ENCODE peak calls at places on chromosomes 4 and X, in four cellular contexts. O is fibroblast of lung, L is mesenchymal stem cell, X is astrocyte. I is an unnamed sample.

GRCh38 chrX:118975831-118976598 is 1.6 kb downstream of the LONRF3 start:
- DNase-seq in O (peak), L (peak), X (no peak), I (peak)

GRCh38 chr4:10605746-10606482 is 78.7 kb downstream of the CLNK start:
- DNase-seq in O (peak), L (peak), X (peak), I (peak)

GRCh38 chr4:124105212-124105611 is 607.3 kb downstream of the ANKRD50 start:
- DNase-seq in O (no peak), L (peak), X (peak), I (no peak)

GRCh38 chr4:98433608-98434198 is 172.5 kb downstream of the RAP1GDS1 start:
- DNase-seq in O (no peak), L (no peak), X (no peak), I (no peak)

GRCh38 chr4:96407651-96408342 is 567.9 kb downstream of the PDHA2 start:
- DNase-seq in O (no peak), L (no peak), X (no peak), I (no peak)

GRCh38 chrX:39029221-39029620 is 228.0 kb downstream of the MID1IP1 start:
- DNase-seq in O (no peak), L (no peak), X (no peak), I (no peak)

GRCh38 chrX:150649096-150649870 is 43.9 kb upstream of the MTMR1 start:
- DNase-seq in O (peak), L (peak), X (peak), I (peak)

GRCh38 chrX:130173190-130173895 is 1.6 kb downstream of the RAB33A start:
- DNase-seq in O (peak), L (peak), X (peak), I (peak)

GRCh38 chr4:972651-973424 is 531 bp downstream of the DGKQ start:
- DNase-seq in O (no peak), L (peak), X (no peak), I (peak)

GRCh38 chr4:54806351-54806750 is 148.6 kb downstream of the KIT start:
- DNase-seq in O (no peak), L (no peak), X (no peak), I (no peak)

GRCh38 chr4:83651846-83652245 is 115.9 kb downstream of the GPAT3 start:
- DNase-seq in O (no peak), L (no peak), X (no peak), I (no peak)

GRCh38 chrX:109952985-109953905 is 49.7 kb upstream of the TMEM164 start:
- DNase-seq in O (no peak), L (no peak), X (no peak), I (no peak)

GRCh38 chr4:110854021-110854678 is 231.3 kb upstream of the PITX2 start:
- DNase-seq in O (peak), L (peak), X (peak), I (peak)

GRCh38 chrX:37846934-37847732 is at the start of gene DYNLT3:
- DNase-seq in O (peak), L (peak), X (peak), I (peak)

GRCh38 chrX:69503228-69503834 is 795 bp upstream of the NALF2 start:
- DNase-seq in O (peak), L (no peak), X (no peak), I (no peak)

DNA sequence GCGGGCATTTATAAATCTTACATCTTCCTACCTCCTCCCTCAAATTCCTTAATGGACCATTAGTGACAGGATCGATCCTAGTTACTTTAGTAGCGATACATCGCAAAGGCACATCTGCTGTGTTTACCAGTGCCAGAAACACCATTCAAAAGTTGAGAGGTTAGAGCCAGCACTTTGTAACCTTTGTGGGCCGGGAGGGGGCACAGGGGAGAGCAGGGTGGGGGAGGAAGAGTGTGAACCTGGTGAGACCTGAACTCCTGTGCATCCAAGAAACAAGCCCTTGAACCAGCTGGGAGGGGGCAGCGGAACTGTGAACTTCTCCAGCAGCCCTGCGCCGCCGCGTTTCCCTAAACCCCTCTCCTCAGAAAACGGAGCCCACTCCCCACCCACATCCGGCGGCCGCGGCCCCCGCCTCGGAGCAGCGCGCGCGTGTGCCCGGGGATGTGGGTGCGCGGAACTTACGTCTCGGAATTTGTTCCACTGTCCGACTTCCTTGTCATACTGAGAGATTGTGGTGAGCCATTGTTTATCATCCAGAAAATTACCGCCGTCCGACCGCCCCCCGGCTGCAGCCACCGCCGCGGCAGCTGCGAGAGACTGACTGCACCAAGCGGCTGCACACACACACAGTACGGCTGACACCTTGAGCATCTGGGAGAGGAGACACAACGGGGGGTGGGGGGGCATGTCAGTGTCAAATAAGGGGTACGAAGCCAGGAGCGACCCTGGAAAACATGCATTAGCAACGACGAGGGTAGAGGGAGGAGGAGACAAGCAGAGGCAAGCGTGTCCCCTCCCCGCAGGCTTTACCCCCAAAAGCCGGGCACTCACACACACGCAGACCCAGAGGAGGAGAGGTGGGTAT is 539 bp downstream of the SPOCK3 start:
- DNase-seq in O (peak), L (peak), X (peak), I (no peak)
- H3K9ac ChIP-seq in O (no peak), L (no peak), X (peak), I (no peak)

DNA sequence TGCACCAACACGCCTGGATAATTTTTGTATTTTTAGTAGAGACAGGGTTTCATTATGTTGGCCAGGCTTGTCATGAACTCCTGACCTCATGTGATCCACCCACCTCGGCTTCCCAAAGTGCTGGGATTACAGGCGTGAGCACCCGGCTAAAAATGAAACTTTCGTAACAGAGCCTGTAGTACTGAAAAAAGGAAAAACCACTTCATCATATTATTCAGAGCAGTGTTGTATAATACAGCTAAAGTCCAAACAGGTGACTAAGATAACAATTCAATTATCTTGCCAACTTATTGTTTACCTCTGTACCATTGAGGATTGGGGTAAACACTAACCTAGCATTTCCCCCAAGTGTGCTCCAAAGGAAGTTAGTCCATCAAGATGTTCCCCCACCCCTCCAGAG is 43.9 kb upstream of the HPRT1 start:
- DNase-seq in O (no peak), L (no peak), X (no peak), I (no peak)
- H2AFZ ChIP-seq in O (no peak), L (no peak), X (no peak), I (no peak)

GRCh38 chrX:101385026-101385684 is 836 bp downstream of the BTK start:
- DNase-seq in O (no peak), L (no peak), X (no peak), I (no peak)
- H3K9ac ChIP-seq in O (no peak), L (no peak), X (no peak), I (no peak)

GRCh38 chr4:165600959-165601674 is 222.3 kb downstream of the CPE start:
- DNase-seq in O (no peak), L (no peak), X (peak), I (no peak)
- H2AFZ ChIP-seq in O (no peak), L (no peak), X (no peak), I (no peak)

GRCh38 chr4:48746608-48747374 is 33.3 kb downstream of the FRYL start:
- DNase-seq in O (no peak), L (no peak), X (no peak), I (no peak)
- H3K9ac ChIP-seq in O (no peak), L (no peak), X (no peak), I (no peak)